ENCODE peak calls at places on chromosomes 3 and 15, in five cellular contexts. C is HCT116, A is HepG2, R is transverse colon, O is sigmoid colon. W is an unnamed sample. For H3K27me3, the result is how much of the 10 kb centered on the place peaks cover.

GRCh38 chr3:51082363-51082762 is 302.7 kb upstream of the MANF start:
- DNase-seq in C (no peak), A (no peak), R (no peak), O (no peak), W (no peak)

GRCh38 chr3:193040836-193041672 is 123.4 kb upstream of the MB21D2 start:
- DNase-seq in C (peak), A (peak), R (no peak), O (no peak), W (peak)

GRCh38 chr15:25067725-25068309 is 113.0 kb downstream of the SNRPN start:
- DNase-seq in C (no peak), A (no peak), R (no peak), O (peak), W (no peak)

GRCh38 chr3:185283374-185283935 is 29.6 kb upstream of the EHHADH start:
- DNase-seq in C (peak), A (no peak), R (no peak), O (no peak), W (no peak)

GRCh38 chr3:148106062-148106461 is 591.6 kb upstream of the AGTR1 start:
- DNase-seq in C (no peak), A (no peak), R (no peak), O (no peak), W (no peak)

GRCh38 chr15:74228723-74229081 is 7.4 kb upstream of the CCDC33 start:
- DNase-seq in C (no peak), A (no peak), R (no peak), O (no peak), W (no peak)

GRCh38 chr3:58536501-58537411 is at the start of gene ACOX2:
- DNase-seq in C (no peak), A (no peak), R (peak), O (peak), W (peak)

GRCh38 chr3:103712320-103713008 is 1277.6 kb downstream of the ZPLD1 start:
- DNase-seq in C (peak), A (no peak), R (no peak), O (no peak), W (no peak)

GRCh38 chr15:57795261-57795660 is 88.7 kb downstream of the POLR2M start:
- DNase-seq in C (no peak), A (no peak), R (no peak), O (no peak), W (no peak)

GRCh38 chr3:133610031-133610430 is 36.5 kb downstream of the CDV3 start:
- DNase-seq in C (no peak), A (no peak), R (no peak), O (no peak), W (no peak)

GRCh38 chr3:14482271-14482721 is 57.8 kb downstream of the GRIP2 start:
- DNase-seq in C (no peak), A (no peak), R (no peak), O (no peak), W (no peak)

GRCh38 chr15:63041982-63042878 is at the start of gene TPM1:
- DNase-seq in C (no peak), A (peak), R (peak), O (peak), W (peak)

GRCh38 chr3:58308728-58309127 is 2.4 kb downstream of the HTD2 start:
- DNase-seq in C (no peak), A (no peak), R (no peak), O (peak), W (no peak)

GRCh38 chr3:58167431-58168351 is 43.1 kb downstream of the DNASE1L3 start:
- DNase-seq in C (no peak), A (no peak), R (peak), O (peak), W (no peak)

GRCh38 chr15:73601449-73602425 is 31.5 kb downstream of the NPTN start:
- DNase-seq in C (no peak), A (peak), R (peak), O (peak), W (no peak)

GRCh38 chr15:77624868-77625267 is 7.8 kb downstream of the LINGO1 start:
- DNase-seq in C (no peak), A (no peak), R (no peak), O (no peak), W (no peak)

GRCh38 chr3:153246805-153247204 is 84.8 kb downstream of the RAP2B start:
- DNase-seq in C (no peak), A (no peak), R (no peak), O (no peak), W (no peak)

GRCh38 chr15:40340740-40341400 is at the start of gene CCDC9B:
- DNase-seq in C (peak), A (peak), R (peak), O (peak), W (peak)

GRCh38 chr15:71792521-71792920 is 17.8 kb upstream of the NR2E3 start:
- DNase-seq in C (no peak), A (no peak), R (no peak), O (no peak), W (no peak)

GRCh38 chr3:189001559-189001958 is 170.2 kb upstream of the TPRG1 start:
- DNase-seq in C (peak), A (no peak), R (no peak), O (no peak), W (no peak)

GRCh38 chr3:28347374-28348285 is 891 bp upstream of the ZCWPW2 start:
- DNase-seq in C (no peak), A (no peak), R (no peak), O (no peak), W (no peak)

GRCh38 chr3:111548756-111549155 is 6.8 kb downstream of the CD96 start:
- DNase-seq in C (no peak), A (no peak), R (no peak), O (no peak), W (no peak)

GRCh38 chr3:175260145-175260794 is 401.1 kb downstream of the NAALADL2 start:
- DNase-seq in C (no peak), A (no peak), R (no peak), O (no peak), W (no peak)

DNA sequence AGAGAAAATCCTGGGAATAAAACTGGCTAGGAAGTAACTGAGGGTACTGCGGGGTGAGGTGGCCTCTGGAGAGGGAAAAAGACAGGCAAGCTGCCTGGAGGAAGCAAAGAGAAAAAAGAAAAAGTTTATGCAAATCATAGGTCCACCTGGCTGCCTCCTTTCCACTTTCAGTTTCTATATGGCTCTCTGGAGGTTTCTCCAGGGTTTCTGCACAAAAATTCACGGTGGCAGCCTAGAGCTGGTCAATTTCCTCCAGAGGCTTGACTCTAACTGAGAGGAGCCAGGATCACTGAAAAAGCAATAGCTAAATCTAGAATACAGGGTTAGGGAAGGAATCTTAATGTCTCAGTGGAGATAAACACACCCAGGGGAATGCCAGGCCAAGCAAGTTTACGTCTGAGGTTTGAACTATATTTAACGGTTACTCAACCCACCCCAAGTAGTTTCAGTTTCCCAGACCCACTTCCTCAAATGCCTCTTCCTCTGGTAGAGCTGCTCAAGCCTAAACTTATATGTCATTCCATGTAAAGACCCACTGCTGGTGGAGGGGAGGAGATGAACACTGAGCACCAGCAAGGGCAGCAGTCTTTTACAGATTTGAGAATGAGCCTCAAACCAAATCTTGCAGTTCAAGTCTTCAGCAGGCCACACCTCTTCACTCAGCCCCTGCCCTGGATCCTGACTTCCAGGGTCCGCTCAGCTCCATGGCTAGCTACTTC is 5.7 kb downstream of the LYSMD2 start:
- DNase-seq in C (no peak), A (no peak), R (peak), O (no peak), W (peak)
- TF ChIP-seq POLR2AphosphoS5 in C (no peak), A (no peak), R (no peak), O (peak), W (no peak)

GRCh38 chr3:119294889-119295769 is 946 bp downstream of the ARHGAP31 start:
- DNase-seq in C (no peak), A (no peak), R (peak), O (peak), W (peak)

GRCh38 chr3:119295816-119296484 is 1.8 kb downstream of the ARHGAP31 start:
- DNase-seq in C (no peak), A (no peak), R (no peak), O (no peak), W (no peak)

GRCh38 chr3:119297169-119297568 is 3.0 kb downstream of the ARHGAP31 start:
- DNase-seq in C (no peak), A (no peak), R (no peak), O (no peak), W (peak)

GRCh38 chr3:119298565-119298941 is 4.4 kb downstream of the ARHGAP31 start:
- DNase-seq in C (no peak), A (no peak), R (no peak), O (no peak), W (peak)

DNA sequence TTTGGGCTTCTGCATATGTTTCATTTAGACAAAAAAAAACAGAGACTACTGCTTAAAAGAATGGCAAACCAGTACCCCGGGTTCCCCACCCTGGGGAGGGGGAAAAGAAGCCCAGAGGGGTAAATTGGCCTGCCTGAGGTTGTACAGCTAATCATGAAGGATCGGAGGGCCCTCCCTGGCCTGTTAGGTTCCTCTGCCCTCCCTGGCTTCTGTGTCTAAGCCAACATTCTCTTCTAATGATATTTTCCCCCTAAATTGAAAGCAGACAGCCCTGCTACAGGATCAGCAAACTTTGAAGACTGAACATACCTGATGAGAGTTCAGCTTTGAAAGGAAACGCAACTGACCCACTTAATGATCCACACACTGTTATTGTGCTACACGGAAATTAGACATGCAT is 2.5 kb downstream of the ARHGAP31 start:
- DNase-seq in C (no peak), A (no peak), R (no peak), O (no peak), W (peak)
- H3K27me3 ChIP-seq in C (under half), A (under half), R (under half), O (under half), W (under half)

GRCh38 chr3:169041677-169042171 is 621.8 kb downstream of the MECOM start:
- DNase-seq in C (peak), A (peak), R (no peak), O (no peak), W (no peak)
- TF ChIP-seq POLR2AphosphoS5 in C (no peak), A (no peak), R (no peak), O (no peak), W (no peak)

DNA sequence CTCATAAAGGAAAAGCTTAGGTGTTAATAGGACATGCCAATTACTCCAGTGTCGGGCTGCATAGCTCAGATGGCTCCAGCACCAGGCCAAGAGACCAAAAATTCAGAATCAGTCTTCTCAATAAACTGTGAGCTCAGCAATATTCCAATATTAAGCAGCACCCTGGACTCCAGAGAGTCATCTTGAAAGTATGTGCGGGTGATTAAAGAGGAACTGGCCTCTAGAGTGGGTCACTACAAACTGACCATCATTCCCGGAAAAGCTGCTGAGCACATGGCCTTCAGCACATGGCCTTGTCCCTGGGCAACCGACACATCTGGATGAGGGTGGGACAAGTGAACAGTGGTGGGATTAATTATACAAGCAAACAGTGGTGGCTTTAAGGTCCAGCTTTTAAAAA is 59.0 kb downstream of the MAGI1 start:
- DNase-seq in C (no peak), A (no peak), R (no peak), O (no peak), W (no peak)
- H3K27me3 ChIP-seq in C (under half), A (under half), R (under half), O (under half), W (under half)

W was measured in esophagus muscularis mucosa.